ENCODE peak calls at places on chromosomes 12 and 14, in four cellular contexts. S is H1, U is GM12878, Y is HepG2. Z is an unnamed sample.

GRCh38 chr14:90796319-90796718 is 19.9 kb downstream of the TTC7B start:
- DNase-seq in S (no peak), Y (no peak), U (no peak), Z (no peak)

GRCh38 chr14:58697266-58697926 is 59.6 kb downstream of the DACT1 start:
- DNase-seq in Y (no peak), U (no peak), S (peak; percentile 7), Z (no peak)

GRCh38 chr12:94718114-94718513 is 67.8 kb upstream of the TMCC3 start:
- DNase-seq in U (no peak), Y (no peak), S (no peak), Z (no peak)

GRCh38 chr14:105487449-105487985 is 831 bp downstream of the CRIP1 start:
- DNase-seq in Y (no peak), U (no peak), S (no peak), Z (peak; percentile 31)

GRCh38 chr12:3913278-3913677 is 40.1 kb upstream of the PARP11 start:
- DNase-seq in Y (no peak), S (no peak), U (no peak), Z (no peak)

GRCh38 chr14:102590667-102591099 is 1.8 kb upstream of the RCOR1 start:
- DNase-seq in S (no peak), U (no peak), Y (peak; percentile 84), Z (peak; percentile 48)

GRCh38 chr12:122022393-122023338 is 982 bp downstream of the BCL7A start:
- DNase-seq in U (no peak), Y (no peak), S (no peak), Z (peak; percentile 65)

GRCh38 chr14:34461334-34462131 is 507 bp downstream of the SPTSSA start:
- DNase-seq in Y (peak; percentile 89), U (no peak), S (no peak), Z (peak; percentile 62)

GRCh38 chr12:122031342-122032216 is 9.9 kb downstream of the BCL7A start:
- DNase-seq in Y (no peak), U (no peak), S (peak; percentile 36), Z (peak; percentile 68)

GRCh38 chr12:26119391-26119981 is 5.4 kb downstream of the BHLHE41 start:
- DNase-seq in S (no peak), Y (peak; percentile 24), U (no peak), Z (no peak)

GRCh38 chr12:88185988-88186387 is 43.9 kb downstream of the TMTC3 start:
- DNase-seq in Y (no peak), U (peak; percentile 3), S (no peak), Z (no peak)

GRCh38 chr14:37060496-37061260 is 111.7 kb downstream of the SLC25A21 start:
- DNase-seq in Y (no peak), U (no peak), S (peak; percentile 13), Z (no peak)

GRCh38 chr12:122437656-122438121 is 15.2 kb upstream of the CLIP1 start:
- DNase-seq in S (no peak), U (no peak), Y (no peak), Z (no peak)

GRCh38 chr12:87982208-87982607 is 47.0 kb downstream of the C12orf50 start:
- DNase-seq in S (no peak), U (no peak), Y (no peak), Z (no peak)

GRCh38 chr12:76784600-76785051 is 20.7 kb downstream of the ZDHHC17 start:
- DNase-seq in S (no peak), Y (no peak), U (no peak), Z (no peak)

GRCh38 chr14:92887157-92887556 is 35.8 kb upstream of the CHGA start:
- DNase-seq in S (no peak), Y (no peak), U (no peak), Z (no peak)

GRCh38 chr14:92885279-92886061 is 37.5 kb upstream of the CHGA start:
- DNase-seq in S (no peak), U (no peak), Y (no peak), Z (no peak)

GRCh38 chr14:92888896-92889295 is 34.1 kb upstream of the CHGA start:
- DNase-seq in U (no peak), Y (no peak), S (no peak), Z (no peak)

GRCh38 chr14:92884410-92884809 is 38.5 kb upstream of the CHGA start:
- DNase-seq in S (no peak), U (no peak), Y (no peak), Z (no peak)

GRCh38 chr14:92886337-92886736 is 36.6 kb upstream of the CHGA start:
- DNase-seq in U (no peak), Y (no peak), S (no peak), Z (no peak)
- TF ChIP-seq ATF2 in U (no peak), Y (no peak), S (no peak), Z (no peak)

GRCh38 chr12:18054925-18055324 is 35.1 kb downstream of the RERGL start:
- DNase-seq in U (no peak), Y (no peak), S (no peak), Z (no peak)

DNA sequence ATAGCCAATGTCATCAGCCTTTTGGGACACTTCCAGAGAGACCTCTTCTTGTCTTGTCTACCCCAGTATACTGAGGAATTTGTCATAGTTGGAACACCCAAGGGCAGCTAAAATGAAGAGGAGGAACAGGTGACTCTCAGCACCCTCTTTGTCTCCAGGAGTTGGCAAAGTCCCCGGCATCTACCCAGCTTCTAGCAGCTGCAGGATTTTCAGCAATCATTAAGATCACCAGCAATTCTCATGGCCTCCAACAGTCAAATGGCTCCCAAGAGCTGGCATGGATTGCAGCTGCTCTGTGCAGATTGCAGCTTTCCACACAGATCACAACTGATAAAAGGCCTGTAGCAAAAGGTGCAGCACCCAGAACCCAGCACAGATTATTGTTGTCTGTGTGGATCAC is 32.9 kb downstream of the RERGL start:
- DNase-seq in S (no peak), Y (no peak), U (no peak), Z (no peak)
- H2AFZ ChIP-seq in S (no peak overlapping the region), Y (no peak overlapping the region), U (no peak overlapping the region), Z (no peak overlapping the region)

DNA sequence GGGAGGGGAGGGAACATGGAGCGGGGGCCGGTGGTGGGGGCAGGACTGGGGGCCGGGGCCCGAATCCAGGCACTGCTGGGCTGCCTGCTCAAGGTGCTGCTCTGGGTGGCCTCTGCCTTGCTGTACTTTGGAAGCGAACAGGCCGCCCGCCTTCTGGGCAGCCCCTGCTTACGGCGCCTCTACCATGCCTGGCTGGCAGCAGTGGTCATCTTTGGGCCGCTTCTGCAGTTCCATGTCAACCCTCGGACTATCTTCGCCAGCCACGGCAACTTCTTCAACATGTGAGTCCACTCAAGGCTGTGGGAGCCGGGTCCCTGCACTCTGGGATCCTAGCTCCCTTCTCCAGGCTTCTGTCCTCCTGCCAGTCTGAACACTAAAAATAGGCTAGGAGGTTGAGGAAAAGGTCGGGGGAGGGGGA is 1.1 kb downstream of the FITM1 start:
- DNase-seq in S (no peak), Y (no peak), U (no peak), Z (no peak)
- TF ChIP-seq ATF2 in S (no peak), Y (no peak), U (no peak), Z (no peak)

DNA sequence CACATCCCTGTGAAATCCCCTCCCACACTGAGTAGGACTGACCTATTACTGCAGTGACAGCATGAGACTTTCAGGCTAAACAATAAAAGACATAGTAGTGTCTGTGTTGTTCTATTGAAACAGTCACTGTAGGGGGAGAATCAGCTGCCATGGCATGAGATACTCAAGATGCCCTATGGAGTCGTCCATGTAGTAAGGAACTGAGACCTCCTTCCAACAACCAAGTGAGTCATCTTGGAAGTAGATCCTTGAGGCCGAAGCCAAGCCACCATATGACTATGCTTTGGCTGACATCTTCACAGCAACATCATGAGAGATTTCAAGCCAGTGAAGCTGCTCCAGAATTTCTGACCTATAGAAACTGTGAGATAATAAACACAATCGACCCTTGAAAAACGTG is 12.1 kb upstream of the LRP6 start:
- DNase-seq in Y (no peak), S (no peak), U (no peak), Z (no peak)
- H2AFZ ChIP-seq in Y (no peak overlapping the region), S (no peak overlapping the region), U (no peak overlapping the region), Z (no peak overlapping the region)

GRCh38 chr14:56339855-56340701 is 221.9 kb downstream of the PELI2 start:
- DNase-seq in U (no peak), S (no peak), Y (peak; percentile 41), Z (peak; percentile 68)
- TF ChIP-seq ATF2 in U (no peak), S (no peak), Y (no peak), Z (no peak)

DNA sequence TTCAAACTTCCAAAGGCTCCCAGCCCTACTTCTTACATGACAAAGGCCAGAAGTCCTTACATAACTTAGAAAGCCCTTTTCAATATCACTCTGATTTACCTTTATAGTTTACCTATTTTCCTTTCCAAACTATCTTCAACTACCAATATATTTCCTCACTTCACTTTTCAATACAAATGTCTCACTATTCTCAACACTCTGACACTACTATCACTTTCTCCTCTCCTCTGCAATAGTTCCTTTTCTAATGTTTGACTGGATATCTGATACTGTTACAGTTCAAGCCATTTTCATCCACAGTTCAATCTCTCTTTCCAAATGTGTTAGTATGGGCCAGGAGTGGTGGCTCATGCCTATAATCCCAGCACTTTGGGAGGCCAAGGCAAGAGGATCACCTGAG is 3.3 kb downstream of the SARNP start:
- DNase-seq in S (no peak), Y (no peak), U (no peak), Z (no peak)
- H2AFZ ChIP-seq in S (no peak overlapping the region), Y (no peak overlapping the region), U (no peak overlapping the region), Z (no peak overlapping the region)

GRCh38 chr12:101566318-101566717 is 28.5 kb upstream of the MYBPC1 start:
- DNase-seq in Y (peak; percentile 16), U (no peak), S (peak; percentile 83), Z (no peak)
- TF ChIP-seq ATF2 in Y (no peak), U (no peak), S (peak; percentile 71), Z (no peak)

DNA sequence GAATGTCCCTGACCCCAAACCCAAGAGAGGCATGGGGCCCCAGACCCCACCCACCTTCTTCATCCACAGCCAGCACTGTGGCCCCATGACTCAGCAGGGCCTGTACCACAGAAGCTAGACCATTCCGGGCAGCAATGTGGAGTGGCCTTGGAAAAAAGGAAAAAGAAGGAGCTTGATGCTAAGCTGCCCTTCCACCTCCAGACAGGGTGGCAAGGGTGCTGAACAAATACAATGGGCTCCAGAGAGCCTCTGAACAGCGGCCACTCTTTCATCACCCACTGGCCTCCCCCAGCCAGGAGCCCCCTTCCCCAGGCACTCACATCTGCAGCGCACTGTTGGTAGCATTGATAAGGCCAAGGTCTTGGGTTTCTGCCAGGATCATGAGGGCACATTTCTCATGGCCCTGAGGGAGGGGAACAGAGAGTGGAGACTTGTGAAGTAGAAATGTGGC is 13.9 kb downstream of the SLC39A5 start:
- DNase-seq in U (no peak), S (no peak), Y (peak; percentile 41), Z (peak; percentile 69)
- H2AFZ ChIP-seq in U (no peak overlapping the region), S (no peak overlapping the region), Y (no peak overlapping the region), Z (no peak overlapping the region)

DNA sequence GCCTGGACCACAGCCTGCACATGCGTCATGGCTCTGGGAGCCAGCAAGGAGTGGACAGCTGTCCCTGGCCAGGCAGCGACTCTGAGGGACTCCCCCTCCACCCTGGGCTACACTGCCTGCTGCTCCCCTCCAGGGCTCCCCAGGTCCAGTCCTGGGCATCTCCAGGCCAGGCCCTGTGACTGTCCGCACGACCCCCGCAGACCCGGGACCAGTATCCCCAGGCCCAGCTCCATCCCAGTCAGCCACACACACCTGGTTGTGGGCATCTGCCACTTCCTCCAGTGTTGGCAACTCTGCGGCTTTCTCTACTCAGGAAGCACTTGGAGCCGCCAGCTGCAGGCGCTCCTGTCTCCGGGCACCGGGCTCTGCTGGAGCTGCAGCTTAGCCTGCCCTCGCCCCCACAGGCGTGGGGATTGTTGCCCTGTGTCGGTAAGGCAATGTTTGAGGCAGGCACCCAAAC is 2.4 kb downstream of the ULK1 start:
- DNase-seq in S (no peak), U (no peak), Y (no peak), Z (no peak)
- TF ChIP-seq ATF2 in S (no peak), U (no peak), Y (no peak), Z (no peak)

Z was measured in K562.